ENCODE peak calls at places on chromosome 10, in nine cellular contexts. R is uterus; V is A549; B is IMR-90; G is spleen; M is mucosa of descending colon; H is colonic mucosa; P is choroid plexus epithelial cell; E is CD8-positive, alpha-beta T cell. Q is an unnamed sample.
A peak's percentile ranks its signal among the peaks of the same experiment; 100 is the strongest.

GRCh38 chr10:101617102-101617823 is 29.1 kb downstream of the DPCD start:
- DNase-seq in R (no peak), V (peak; percentile 24), B (no peak), G (peak; percentile 55), M (no peak), H (no peak), P (no peak), E (no peak), Q (no peak)

GRCh38 chr10:73229567-73229966 is 17.5 kb downstream of the DNAJC9 start:
- DNase-seq in R (no peak), V (no peak), B (no peak), G (no peak), M (no peak), H (no peak), P (no peak), E (no peak), Q (no peak)

GRCh38 chr10:92480422-92480821 is 93.5 kb downstream of the IDE start:
- DNase-seq in R (no peak), V (no peak), B (no peak), G (no peak), M (no peak), H (no peak), P (no peak), E (no peak), Q (no peak)

GRCh38 chr10:22086730-22087364 is 83.3 kb upstream of the DNAJC1 start:
- DNase-seq in R (peak; percentile 84), V (peak; percentile 44), B (peak; percentile 54), G (no peak), M (peak; percentile 55), H (peak; percentile 65), P (peak; percentile 91), E (no peak), Q (peak; percentile 29)

GRCh38 chr10:52440612-52441285 is 126.7 kb downstream of the DKK1 start:
- DNase-seq in R (no peak), V (no peak), B (no peak), G (no peak), M (no peak), H (no peak), P (peak; percentile 43), E (no peak), Q (no peak)

GRCh38 chr10:101490026-101490425 is 98.0 kb downstream of the POLL start:
- DNase-seq in R (no peak), V (no peak), B (no peak), G (no peak), M (no peak), H (no peak), P (no peak), E (no peak), Q (no peak)

GRCh38 chr10:130242483-130242882 is 106.3 kb downstream of the GLRX3 start:
- DNase-seq in R (no peak), V (no peak), B (no peak), G (no peak), M (no peak), H (no peak), P (no peak), E (no peak), Q (no peak)

GRCh38 chr10:100347568-100348195 is 649 bp downstream of the SCD start:
- DNase-seq in R (no peak), V (no peak), B (no peak), G (peak; percentile 74), M (no peak), H (peak; percentile 28), P (no peak), E (no peak), Q (no peak)

GRCh38 chr10:70164179-70164578 is 6.1 kb downstream of the SAR1A start:
- DNase-seq in R (no peak), V (no peak), B (no peak), G (no peak), M (no peak), H (no peak), P (no peak), E (no peak), Q (no peak)

GRCh38 chr10:70169661-70170364 is 501 bp downstream of the SAR1A start:
- DNase-seq in R (no peak), V (no peak), B (no peak), G (no peak), M (no peak), H (no peak), P (peak; percentile 32), E (peak; percentile 28), Q (no peak)

GRCh38 chr10:70169011-70169410 is 1.3 kb downstream of the SAR1A start:
- DNase-seq in R (no peak), V (no peak), B (no peak), G (no peak), M (no peak), H (no peak), P (no peak), E (no peak), Q (no peak)

GRCh38 chr10:70166394-70166793 is 3.9 kb downstream of the SAR1A start:
- DNase-seq in R (no peak), V (no peak), B (no peak), G (no peak), M (no peak), H (no peak), P (no peak), E (no peak), Q (no peak)

GRCh38 chr10:70167246-70167645 is 3.1 kb downstream of the SAR1A start:
- DNase-seq in R (no peak), V (no peak), B (no peak), G (no peak), M (no peak), H (no peak), P (peak; percentile 36), E (no peak), Q (no peak)
- H3K4me3 ChIP-seq in R (no peak overlapping the region), V (no peak overlapping the region), B (no peak overlapping the region), G (no peak overlapping the region), M (no peak overlapping the region), H (no peak overlapping the region), P (no peak overlapping the region), E (no peak overlapping the region), Q (no peak overlapping the region)

GRCh38 chr10:75020168-75020567 is 91.3 kb upstream of the SAMD8 start:
- DNase-seq in R (no peak), V (no peak), B (no peak), G (no peak), M (no peak), H (no peak), P (no peak), E (no peak), Q (no peak)

GRCh38 chr10:75018873-75019272 is 92.6 kb upstream of the SAMD8 start:
- DNase-seq in R (no peak), V (no peak), B (no peak), G (no peak), M (no peak), H (no peak), P (no peak), E (no peak), Q (no peak)

GRCh38 chr10:75021851-75022250 is 89.6 kb upstream of the SAMD8 start:
- DNase-seq in R (no peak), V (no peak), B (no peak), G (no peak), M (peak; percentile 45), H (peak; percentile 52), P (no peak), E (no peak), Q (no peak)

GRCh38 chr10:75018233-75018632 is 93.2 kb upstream of the SAMD8 start:
- DNase-seq in R (no peak), V (no peak), B (no peak), G (no peak), M (no peak), H (no peak), P (no peak), E (no peak), Q (no peak)

DNA sequence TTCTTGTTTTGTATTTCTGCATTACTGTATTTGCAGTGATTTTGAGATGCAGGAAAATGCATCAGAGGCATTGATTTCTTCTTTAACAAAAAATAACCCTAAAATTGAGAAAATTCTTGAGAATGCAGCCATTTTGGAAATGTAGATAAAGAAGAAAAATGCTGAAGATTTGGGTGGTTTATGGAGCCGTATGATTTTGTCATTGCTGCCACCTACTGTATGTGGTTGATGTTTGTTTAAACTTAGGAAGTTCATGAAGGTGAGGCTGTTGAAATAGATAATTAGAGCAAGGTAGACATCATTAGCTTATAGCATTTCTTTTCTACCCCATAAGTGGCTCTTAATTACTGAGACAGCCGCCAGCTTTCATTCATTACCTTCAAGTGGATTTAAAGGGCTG is 92.1 kb upstream of the SAMD8 start:
- DNase-seq in R (no peak), V (no peak), B (peak; percentile 41), G (no peak), M (no peak), H (no peak), P (peak; percentile 63), E (no peak), Q (no peak)
- TF ChIP-seq CTCF in R (peak; percentile 33), V (peak; percentile 71), B (peak; percentile 51), G (peak; percentile 46), M (no peak), H (no peak), P (peak; percentile 39), E (peak; percentile 44), Q (peak; percentile 48)

GRCh38 chr10:86366033-86366901 is at the start of gene GRID1:
- DNase-seq in R (peak; percentile 41), V (no peak), B (no peak), G (peak; percentile 72), M (peak; percentile 49), H (no peak), P (peak; percentile 13), E (no peak), Q (no peak)

GRCh38 chr10:86366902-86367338 is 325 bp upstream of the GRID1 start:
- DNase-seq in R (no peak), V (no peak), B (no peak), G (peak; percentile 76), M (no peak), H (no peak), P (no peak), E (no peak), Q (no peak)

GRCh38 chr10:86368046-86368445 is 1.5 kb upstream of the GRID1 start:
- DNase-seq in R (no peak), V (no peak), B (no peak), G (peak; percentile 51), M (no peak), H (no peak), P (no peak), E (no peak), Q (no peak)

GRCh38 chr10:86368987-86369386 is 2.4 kb upstream of the GRID1 start:
- DNase-seq in R (no peak), V (no peak), B (no peak), G (peak; percentile 49), M (no peak), H (no peak), P (no peak), E (no peak), Q (no peak)

DNA sequence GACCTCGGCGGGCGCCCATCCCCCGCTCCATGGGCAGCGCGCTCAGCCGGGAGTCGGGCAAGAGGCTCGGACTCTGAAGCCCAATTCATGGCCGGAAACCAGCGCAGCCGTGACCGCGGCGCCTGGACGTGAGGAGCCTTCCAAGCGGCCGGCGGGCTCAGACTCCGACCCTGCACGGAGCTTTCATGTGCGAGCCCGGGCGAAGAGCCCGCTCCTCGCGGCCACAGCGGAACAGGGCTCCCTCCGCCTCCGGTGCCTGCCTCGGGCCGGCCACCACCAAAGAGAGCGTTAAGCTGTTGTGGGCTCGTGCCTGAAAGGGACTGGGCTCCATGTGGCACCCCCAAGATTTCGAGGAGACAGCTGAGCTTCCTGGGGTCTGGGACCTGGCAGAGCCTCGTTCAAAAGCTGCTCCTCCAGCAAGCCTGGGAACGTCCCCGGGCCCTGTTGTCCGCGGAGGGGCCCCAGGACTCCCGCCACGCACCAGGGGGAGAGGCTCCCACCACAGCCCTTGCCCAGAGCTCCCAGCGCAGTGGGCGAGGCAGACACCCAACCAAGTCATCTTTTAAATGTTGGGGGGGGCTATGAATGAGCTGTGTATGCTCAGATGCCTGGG is 850 bp upstream of the GRID1 start:
- DNase-seq in R (no peak), V (no peak), B (no peak), G (no peak), M (no peak), H (no peak), P (peak; percentile 15), E (no peak), Q (no peak)
- H3K4me3 ChIP-seq in R (peak overlapping the region; percentile 46), V (peak overlapping the region; percentile 60), B (no peak overlapping the region), G (peak overlapping the region; percentile 45), M (no peak overlapping the region), H (peak overlapping the region; percentile 29), P (no peak overlapping the region), E (no peak overlapping the region), Q (no peak overlapping the region)

DNA sequence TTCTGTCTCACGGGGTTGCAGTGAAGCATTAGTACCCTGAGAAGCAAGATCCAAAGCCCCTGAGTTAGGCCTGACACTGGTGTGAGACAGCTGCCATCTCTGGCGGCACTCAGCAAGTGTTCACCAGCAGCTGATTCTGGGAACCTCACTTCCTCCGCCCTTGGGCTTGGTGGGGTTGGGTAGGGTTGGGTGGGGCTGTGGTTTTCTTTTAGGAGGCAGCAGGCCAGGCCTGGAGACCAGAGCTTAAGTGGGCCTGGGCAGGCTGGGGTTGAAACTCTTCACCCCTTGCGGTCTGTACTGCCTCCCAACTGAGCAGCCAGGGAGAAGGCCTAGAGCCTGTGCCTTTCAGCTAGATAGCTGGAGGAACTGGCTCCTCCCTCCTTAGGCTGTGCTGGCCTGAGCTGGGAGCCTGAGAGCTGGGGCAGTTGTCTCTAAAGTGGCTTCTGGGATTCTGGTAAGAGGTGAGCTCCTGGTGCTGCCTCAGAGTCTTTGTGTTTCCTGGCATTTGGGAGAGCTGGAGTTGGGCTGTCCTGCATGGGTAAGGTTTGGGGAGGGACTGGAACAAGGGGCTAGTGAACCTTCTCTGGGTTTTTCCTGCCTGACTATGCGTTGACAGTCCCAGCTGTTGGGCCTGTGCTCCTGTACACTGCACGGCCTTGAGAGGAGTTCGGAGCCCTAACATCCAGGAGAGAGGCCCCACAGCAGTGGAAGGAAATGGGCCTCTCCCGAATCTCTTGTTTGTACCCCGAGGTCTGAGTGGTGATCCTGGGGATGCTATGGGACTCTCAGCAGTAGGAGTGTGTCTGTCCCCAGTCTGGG is 5.1 kb downstream of the TSPAN14 start:
- DNase-seq in R (no peak), V (no peak), B (no peak), G (peak; percentile 93), M (peak; percentile 84), H (peak; percentile 88), P (peak; percentile 67), E (peak; percentile 66), Q (no peak)
- TF ChIP-seq CTCF in R (no peak), V (no peak), B (no peak), G (peak; percentile 20), M (no peak), H (no peak), P (no peak), E (no peak), Q (no peak)

Q was measured in epithelial cell of proximal tubule.